ENCODE peak calls at places on chromosomes 5 and 9, in seven cellular contexts. T is GM12878, Y is adrenal gland, S is heart left ventricle, W is mucosa of descending colon, O is colonic mucosa, L is sigmoid colon. X is an unnamed sample.

GRCh38 chr5:32710335-32710858 is 724 bp upstream of the NPR3 start:
- DNase-seq in T (no peak), Y (peak; percentile 59), S (peak; percentile 48), W (peak; percentile 59), O (no peak), L (peak; percentile 72), X (no peak)

GRCh38 chr5:53045263-53045662 is 56.1 kb downstream of the ITGA2 start:
- DNase-seq in T (no peak), Y (no peak), S (no peak), W (no peak), O (no peak), L (no peak), X (no peak)

GRCh38 chr9:102779341-102779740 is 215.8 kb upstream of the CYLC2 start:
- DNase-seq in T (no peak), Y (no peak), S (no peak), W (no peak), O (no peak), L (no peak), X (no peak)

GRCh38 chr9:87613265-87614111 is 112.4 kb upstream of the CTSL start:
- DNase-seq in T (peak; percentile 21), Y (peak; percentile 21), S (no peak), W (no peak), O (no peak), L (no peak), X (no peak)

GRCh38 chr5:81151546-81151945 is 81.6 kb upstream of the CKMT2 start:
- DNase-seq in T (no peak), Y (no peak), S (no peak), W (no peak), O (no peak), L (no peak), X (no peak)

GRCh38 chr5:141590127-141590526 is 28.7 kb downstream of the DIAPH1 start:
- DNase-seq in T (no peak), Y (no peak), S (no peak), W (no peak), O (no peak), L (no peak), X (no peak)

GRCh38 chr5:40033411-40033810 is 608.6 kb upstream of the DAB2 start:
- DNase-seq in T (peak; percentile 3), Y (peak; percentile 52), S (no peak), W (no peak), O (no peak), L (no peak), X (no peak)

GRCh38 chr9:106888992-106889631 is 26.1 kb downstream of the ZNF462 start:
- DNase-seq in T (no peak), Y (no peak), S (no peak), W (no peak), O (no peak), L (no peak), X (peak; percentile 89)

GRCh38 chr5:56686337-56687198 is 128.8 kb upstream of the MAP3K1 start:
- DNase-seq in T (peak; percentile 46), Y (no peak), S (no peak), W (no peak), O (no peak), L (no peak), X (no peak)

GRCh38 chr9:12775373-12775962 is 648 bp downstream of the LURAP1L start:
- DNase-seq in T (no peak), Y (peak; percentile 64), S (no peak), W (no peak), O (no peak), L (peak; percentile 67), X (no peak)

GRCh38 chr5:73612799-73613198 is 13.2 kb upstream of the ARHGEF28 start:
- DNase-seq in T (no peak), Y (no peak), S (no peak), W (no peak), O (no peak), L (no peak), X (no peak)

GRCh38 chr9:624935-625505 is 216.5 kb upstream of the DMRT1 start:
- DNase-seq in T (no peak), Y (no peak), S (no peak), W (no peak), O (no peak), L (no peak), X (no peak)

GRCh38 chr5:56358703-56359428 is 125.7 kb upstream of the ANKRD55 start:
- DNase-seq in T (no peak), Y (peak; percentile 53), S (peak; percentile 40), W (no peak), O (no peak), L (no peak), X (no peak)

GRCh38 chr5:170632985-170633234 is 129.1 kb downstream of the KCNIP1 start:
- DNase-seq in T (no peak), Y (peak; percentile 79), S (peak; percentile 69), W (peak; percentile 65), O (peak; percentile 49), L (peak; percentile 87), X (no peak)

GRCh38 chr9:89576404-89576824 is 28.4 kb upstream of the GADD45G start:
- DNase-seq in T (no peak), Y (no peak), S (no peak), W (no peak), O (no peak), L (no peak), X (no peak)

GRCh38 chr5:16540421-16540820 is 74.8 kb upstream of the ZNF622 start:
- DNase-seq in T (no peak), Y (no peak), S (no peak), W (no peak), O (no peak), L (no peak), X (peak; percentile 69)

GRCh38 chr9:95505676-95506437 is 10.9 kb downstream of the PTCH1 start:
- DNase-seq in T (no peak), Y (no peak), S (peak; percentile 56), W (peak; percentile 70), O (peak; percentile 47), L (peak; percentile 80), X (no peak)

GRCh38 chr5:133523921-133524320 is 88.4 kb downstream of the FSTL4 start:
- DNase-seq in T (no peak), Y (no peak), S (no peak), W (no peak), O (no peak), L (no peak), X (no peak)

GRCh38 chr5:162227075-162227474 is 159.5 kb downstream of the GABRG2 start:
- DNase-seq in T (no peak), Y (no peak), S (no peak), W (no peak), O (no peak), L (no peak), X (no peak)

DNA sequence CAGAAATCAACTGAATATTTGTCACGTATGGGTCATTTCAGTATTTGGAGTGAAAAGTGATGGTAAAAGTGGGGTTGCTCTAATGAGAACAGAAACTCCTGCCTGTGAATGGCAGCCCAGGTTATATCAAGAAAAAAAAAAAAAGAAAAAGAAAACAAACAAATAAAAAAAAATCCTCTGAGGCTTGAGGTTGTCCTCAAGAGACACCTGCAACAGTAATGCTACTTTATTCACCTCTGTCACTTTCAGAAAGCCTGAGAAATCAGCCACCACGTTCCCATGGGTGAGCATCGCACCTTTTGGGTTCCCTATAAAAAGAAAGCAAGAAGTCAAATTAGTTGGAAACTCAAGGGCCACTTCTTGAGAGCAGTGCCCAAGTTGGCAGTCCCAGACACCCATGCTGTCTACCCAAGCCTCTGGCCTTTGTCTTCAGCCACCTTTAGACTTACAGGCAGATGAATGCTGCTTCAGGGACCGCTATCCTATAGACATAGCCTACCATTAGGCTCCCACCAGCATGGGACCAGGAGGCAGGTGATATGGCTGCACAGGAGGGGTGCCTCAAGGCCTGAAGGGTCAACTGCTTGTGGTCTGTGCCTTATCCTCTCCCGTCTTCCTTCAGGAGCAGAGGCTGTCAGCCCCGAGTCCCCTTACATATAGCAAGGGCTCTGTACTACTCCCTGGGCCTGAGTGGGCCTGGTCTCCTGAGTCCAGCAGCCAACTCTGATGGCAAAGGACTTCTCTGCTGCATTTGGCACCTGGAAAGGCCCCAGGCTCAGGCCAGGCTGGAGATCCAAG is 31.1 kb upstream of the MEIKIN start:
- DNase-seq in T (peak; percentile 23), Y (peak; percentile 6), S (no peak), W (no peak), O (no peak), L (peak; percentile 37), X (no peak)
- H3K4me1 ChIP-seq in T (peaks cover 6% of the 10 kb centered on the region), Y (no peaks in the 10 kb centered on the region), S (no peaks in the 10 kb centered on the region), W (peaks cover 4% of the 10 kb centered on the region), O (no peaks in the 10 kb centered on the region), L (no peaks in the 10 kb centered on the region), X (no peaks in the 10 kb centered on the region)

DNA sequence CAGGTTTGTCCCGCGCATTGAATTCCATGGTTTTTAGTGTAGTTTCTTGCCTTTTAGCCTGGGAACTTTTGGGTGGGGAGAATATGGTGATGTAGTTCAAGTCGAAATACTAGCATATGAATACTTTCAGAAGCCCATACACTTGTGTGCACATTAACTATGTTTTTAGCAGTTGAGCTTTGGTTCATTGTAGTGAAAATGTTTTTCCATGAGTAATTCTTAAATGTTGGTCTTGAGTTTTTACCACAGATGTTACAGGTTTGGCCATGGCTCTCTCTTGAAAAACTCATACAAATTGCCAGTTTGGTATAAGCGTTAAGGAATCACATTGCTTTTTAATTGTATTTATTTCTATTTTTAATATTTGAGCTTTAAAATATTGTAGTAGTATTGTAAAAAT is 45.6 kb downstream of the TRIO start:
- DNase-seq in T (no peak), Y (no peak), S (no peak), W (no peak), O (no peak), L (no peak), X (no peak)
- H3K4me1 ChIP-seq in T (peaks cover 11% of the 10 kb centered on the region), Y (peaks cover 69% of the 10 kb centered on the region), S (peaks cover 48% of the 10 kb centered on the region), W (peaks cover 23% of the 10 kb centered on the region), O (no peaks in the 10 kb centered on the region), L (peaks cover 90% of the 10 kb centered on the region), X (peaks cover 74% of the 10 kb centered on the region)

DNA sequence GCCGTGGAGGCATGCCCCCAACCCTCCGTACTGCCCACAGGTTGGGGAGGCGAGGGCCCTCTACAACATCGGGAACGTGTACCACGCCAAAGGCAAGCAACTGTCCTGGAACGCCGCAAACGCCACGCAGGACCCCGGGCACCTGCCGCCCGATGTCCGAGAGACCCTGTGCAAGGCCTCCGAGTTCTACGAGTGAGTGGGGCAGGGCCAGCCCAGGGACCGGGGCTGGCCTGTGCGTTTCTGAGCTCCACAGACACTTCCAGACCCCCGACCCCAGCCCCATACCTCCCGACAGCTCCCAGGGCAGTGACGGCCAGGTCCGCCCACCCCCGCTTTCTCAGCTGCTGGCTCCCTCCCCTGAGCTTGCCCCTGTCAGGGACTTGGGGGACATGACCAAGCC is 9.5 kb downstream of the GPSM1 start:
- DNase-seq in T (no peak), Y (no peak), S (no peak), W (no peak), O (no peak), L (no peak), X (no peak)
- H3K4me1 ChIP-seq in T (no peaks in the 10 kb centered on the region), Y (peaks cover 10% of the 10 kb centered on the region), S (peaks cover 1% of the 10 kb centered on the region), W (peaks cover under 1% of the 10 kb centered on the region), O (no peaks in the 10 kb centered on the region), L (peaks cover 5% of the 10 kb centered on the region), X (no peaks in the 10 kb centered on the region)

GRCh38 chr9:122951056-122951455 is 10.2 kb downstream of the RABGAP1 start:
- DNase-seq in T (no peak), Y (no peak), S (no peak), W (no peak), O (no peak), L (no peak), X (no peak)

GRCh38 chr9:122949696-122950095 is 8.9 kb downstream of the RABGAP1 start:
- DNase-seq in T (no peak), Y (no peak), S (no peak), W (no peak), O (no peak), L (no peak), X (no peak)

GRCh38 chr9:122946486-122947003 is 5.7 kb downstream of the RABGAP1 start:
- DNase-seq in T (no peak), Y (no peak), S (no peak), W (no peak), O (no peak), L (no peak), X (no peak)

GRCh38 chr9:122950263-122950662 is 9.4 kb downstream of the RABGAP1 start:
- DNase-seq in T (no peak), Y (no peak), S (no peak), W (no peak), O (no peak), L (no peak), X (no peak)

GRCh38 chr9:122948313-122948712 is 7.5 kb downstream of the RABGAP1 start:
- DNase-seq in T (no peak), Y (no peak), S (no peak), W (no peak), O (no peak), L (no peak), X (no peak)
- H3K4me1 ChIP-seq in T (peaks cover 15% of the 10 kb centered on the region), Y (peaks cover 12% of the 10 kb centered on the region), S (no peaks in the 10 kb centered on the region), W (peaks cover 38% of the 10 kb centered on the region), O (peaks cover 4% of the 10 kb centered on the region), L (peaks cover 68% of the 10 kb centered on the region), X (peaks cover 11% of the 10 kb centered on the region)